ENCODE peak calls at places on chromosomes 11 and 22, in five cellular contexts. One of them, this sample, is unnamed.

GRCh38 chr11:78449866-78450265 is 32.2 kb upstream of the GAB2 start:
- DNase-seq in HCT116: no peak
- DNase-seq in GM12878: no peak
- DNase-seq in K562: no peak
- DNase-seq in H1: no peak
- DNase-seq in this sample: no peak

GRCh38 chr11:66363805-66364535 is 7.6 kb downstream of the SLC29A2 start:
- DNase-seq in HCT116: no peak
- DNase-seq in GM12878: no peak
- DNase-seq in K562: peak; percentile 85
- DNase-seq in H1: peak; percentile 77
- DNase-seq in this sample: peak; percentile 71

GRCh38 chr11:71223081-71223405 is 29.3 kb downstream of the SHANK2 start:
- DNase-seq in HCT116: no peak
- DNase-seq in GM12878: no peak
- DNase-seq in K562: no peak
- DNase-seq in H1: no peak
- DNase-seq in this sample: no peak

GRCh38 chr11:82703226-82703625 is 30.4 kb downstream of the FAM181B start:
- DNase-seq in HCT116: no peak
- DNase-seq in GM12878: no peak
- DNase-seq in K562: no peak
- DNase-seq in H1: no peak
- DNase-seq in this sample: no peak

GRCh38 chr11:4891996-4892640 is 10.4 kb downstream of the OR51T1 start:
- DNase-seq in HCT116: no peak
- DNase-seq in GM12878: no peak
- DNase-seq in K562: peak; percentile 38
- DNase-seq in H1: no peak
- DNase-seq in this sample: no peak

GRCh38 chr11:27673979-27674663 is 26.1 kb downstream of the BDNF start:
- DNase-seq in HCT116: no peak
- DNase-seq in GM12878: no peak
- DNase-seq in K562: no peak
- DNase-seq in H1: no peak
- DNase-seq in this sample: no peak

GRCh38 chr11:125517116-125517804 is 21.2 kb upstream of the FEZ1 start:
- DNase-seq in HCT116: no peak
- DNase-seq in GM12878: no peak
- DNase-seq in K562: peak; percentile 56
- DNase-seq in H1: peak; percentile 76
- DNase-seq in this sample: peak; percentile 99

GRCh38 chr11:44915621-44916020 is 35.1 kb downstream of the TP53I11 start:
- DNase-seq in HCT116: no peak
- DNase-seq in GM12878: no peak
- DNase-seq in K562: no peak
- DNase-seq in H1: no peak
- DNase-seq in this sample: no peak

GRCh38 chr22:21754523-21755128 is 19.0 kb upstream of the YPEL1 start:
- DNase-seq in HCT116: no peak
- DNase-seq in GM12878: no peak
- DNase-seq in K562: peak; percentile 100
- DNase-seq in H1: no peak
- DNase-seq in this sample: no peak

GRCh38 chr11:88420165-88420781 is 82.7 kb upstream of the CTSC start:
- DNase-seq in HCT116: no peak
- DNase-seq in GM12878: no peak
- DNase-seq in K562: peak; percentile 72
- DNase-seq in H1: no peak
- DNase-seq in this sample: no peak

GRCh38 chr11:88424881-88425280 is 87.3 kb upstream of the CTSC start:
- DNase-seq in HCT116: no peak
- DNase-seq in GM12878: no peak
- DNase-seq in K562: no peak
- DNase-seq in H1: no peak
- DNase-seq in this sample: no peak

GRCh38 chr11:88418508-88418907 is 81.0 kb upstream of the CTSC start:
- DNase-seq in HCT116: no peak
- DNase-seq in GM12878: no peak
- DNase-seq in K562: no peak
- DNase-seq in H1: no peak
- DNase-seq in this sample: no peak

GRCh38 chr11:88421530-88421929 is 84.0 kb upstream of the CTSC start:
- DNase-seq in HCT116: no peak
- DNase-seq in GM12878: peak; percentile 31
- DNase-seq in K562: peak; percentile 86
- DNase-seq in H1: no peak
- DNase-seq in this sample: no peak
- TF ChIP-seq ZNF274 in HCT116: no peak
- TF ChIP-seq ZNF274 in GM12878: no peak
- TF ChIP-seq ZNF274 in K562: no peak
- TF ChIP-seq ZNF274 in H1: no peak
- TF ChIP-seq ZNF274 in this sample: no peak

DNA sequence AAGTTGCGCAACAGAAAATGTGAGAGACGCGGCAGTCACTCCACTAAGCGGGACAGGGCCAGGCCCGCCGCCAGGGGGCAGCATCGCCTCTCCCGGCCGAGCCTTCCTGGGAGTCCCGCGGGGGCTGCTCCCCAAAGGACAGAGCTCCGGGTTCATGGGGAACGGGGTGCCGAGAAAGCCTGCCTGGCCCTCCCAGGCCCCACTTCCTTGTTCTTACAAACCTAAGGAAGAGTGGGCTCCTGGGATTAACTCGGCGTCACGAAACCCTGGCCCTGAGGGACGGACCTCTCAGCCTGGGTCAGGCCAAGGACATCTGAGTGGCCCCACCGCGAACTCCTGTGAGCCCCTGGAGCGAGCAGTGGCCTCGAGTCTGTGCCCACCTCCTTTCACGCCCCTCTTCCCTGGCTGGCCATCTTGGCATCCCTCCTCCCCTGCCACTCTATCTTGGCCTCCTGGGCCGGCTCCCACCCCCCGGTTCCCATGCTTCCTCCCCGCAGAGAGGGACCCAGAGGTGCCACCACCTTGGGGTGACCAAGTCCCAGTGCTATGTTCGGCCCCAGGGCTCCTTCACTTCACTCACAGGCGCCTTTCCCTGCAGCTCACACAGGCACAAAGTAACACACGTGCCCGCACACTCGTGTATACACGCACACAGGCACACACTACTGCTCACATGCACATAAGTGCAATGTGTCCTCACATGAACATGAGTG is 99.9 kb upstream of the FGF3 start:
- DNase-seq in HCT116: peak; percentile 43
- DNase-seq in GM12878: no peak
- DNase-seq in K562: peak; percentile 79
- DNase-seq in H1: peak; percentile 38
- DNase-seq in this sample: peak; percentile 70
- H3K4me3 ChIP-seq in HCT116: no peak overlapping the region
- H3K4me3 ChIP-seq in GM12878: no peak overlapping the region
- H3K4me3 ChIP-seq in K562: no peak overlapping the region
- H3K4me3 ChIP-seq in H1: no peak overlapping the region
- H3K4me3 ChIP-seq in this sample: no peak overlapping the region

DNA sequence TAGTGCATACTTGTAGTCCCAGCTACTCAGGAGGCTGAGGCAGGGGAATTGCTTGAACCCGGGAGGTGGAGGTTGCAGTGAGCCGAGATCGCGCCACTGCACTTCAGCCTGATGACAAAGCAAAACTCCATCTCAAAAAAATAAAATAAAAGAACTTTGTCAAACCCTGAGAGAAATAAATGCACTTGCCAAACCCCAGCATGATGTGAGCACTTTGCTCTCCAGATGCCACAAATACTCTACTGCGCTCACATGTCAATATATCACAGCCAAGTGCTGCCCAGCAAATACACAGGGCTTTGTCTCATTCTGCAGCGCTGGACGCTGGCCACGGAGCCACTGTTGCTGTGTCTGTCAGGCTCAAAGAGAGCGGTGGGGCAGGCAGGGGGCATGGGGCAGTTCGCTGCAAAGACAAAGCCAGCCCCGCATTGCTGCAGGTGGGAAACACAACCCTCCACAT is 45.1 kb downstream of the AHNAK start:
- DNase-seq in HCT116: no peak
- DNase-seq in GM12878: no peak
- DNase-seq in K562: peak; percentile 30
- DNase-seq in H1: no peak
- DNase-seq in this sample: no peak
- TF ChIP-seq ZNF274 in HCT116: no peak
- TF ChIP-seq ZNF274 in GM12878: no peak
- TF ChIP-seq ZNF274 in K562: no peak
- TF ChIP-seq ZNF274 in H1: no peak
- TF ChIP-seq ZNF274 in this sample: no peak

DNA sequence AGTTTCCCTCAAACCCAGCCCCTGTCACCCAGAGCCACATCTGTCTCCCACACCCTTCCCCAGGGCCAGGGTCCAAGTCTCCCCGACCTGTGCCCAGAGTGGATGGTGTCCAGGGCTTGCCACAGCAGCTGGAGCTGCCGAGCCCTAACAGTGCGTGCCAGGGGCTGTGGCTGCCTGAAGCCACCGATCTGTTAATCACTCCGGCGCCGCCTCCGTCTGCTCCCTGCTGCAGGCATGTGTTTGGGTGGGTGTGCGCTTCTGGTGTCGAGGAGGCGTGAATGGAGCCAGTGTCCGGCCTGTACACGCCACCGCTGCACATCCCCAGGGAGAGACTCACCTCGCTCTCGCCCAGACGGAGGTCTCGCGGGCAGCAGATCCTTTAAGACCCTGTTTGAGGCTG is 26.1 kb downstream of the SHISAL1 start:
- DNase-seq in HCT116: no peak
- DNase-seq in GM12878: no peak
- DNase-seq in K562: no peak
- DNase-seq in H1: no peak
- DNase-seq in this sample: no peak
- H3K4me3 ChIP-seq in HCT116: no peak overlapping the region
- H3K4me3 ChIP-seq in GM12878: no peak overlapping the region
- H3K4me3 ChIP-seq in K562: no peak overlapping the region
- H3K4me3 ChIP-seq in H1: no peak overlapping the region
- H3K4me3 ChIP-seq in this sample: no peak overlapping the region

GRCh38 chr22:42801537-42802165 is 55.4 kb downstream of the ARFGAP3 start:
- DNase-seq in HCT116: no peak
- DNase-seq in GM12878: no peak
- DNase-seq in K562: no peak
- DNase-seq in H1: no peak
- DNase-seq in this sample: no peak

GRCh38 chr22:42803454-42803853 is 53.6 kb downstream of the ARFGAP3 start:
- DNase-seq in HCT116: no peak
- DNase-seq in GM12878: no peak
- DNase-seq in K562: no peak
- DNase-seq in H1: no peak
- DNase-seq in this sample: no peak

GRCh38 chr22:42799061-42799460 is 58.0 kb downstream of the ARFGAP3 start:
- DNase-seq in HCT116: no peak
- DNase-seq in GM12878: no peak
- DNase-seq in K562: no peak
- DNase-seq in H1: no peak
- DNase-seq in this sample: no peak

GRCh38 chr22:42799462-42800405 is 57.3 kb downstream of the ARFGAP3 start:
- DNase-seq in HCT116: no peak
- DNase-seq in GM12878: no peak
- DNase-seq in K562: peak; percentile 10
- DNase-seq in H1: no peak
- DNase-seq in this sample: no peak

DNA sequence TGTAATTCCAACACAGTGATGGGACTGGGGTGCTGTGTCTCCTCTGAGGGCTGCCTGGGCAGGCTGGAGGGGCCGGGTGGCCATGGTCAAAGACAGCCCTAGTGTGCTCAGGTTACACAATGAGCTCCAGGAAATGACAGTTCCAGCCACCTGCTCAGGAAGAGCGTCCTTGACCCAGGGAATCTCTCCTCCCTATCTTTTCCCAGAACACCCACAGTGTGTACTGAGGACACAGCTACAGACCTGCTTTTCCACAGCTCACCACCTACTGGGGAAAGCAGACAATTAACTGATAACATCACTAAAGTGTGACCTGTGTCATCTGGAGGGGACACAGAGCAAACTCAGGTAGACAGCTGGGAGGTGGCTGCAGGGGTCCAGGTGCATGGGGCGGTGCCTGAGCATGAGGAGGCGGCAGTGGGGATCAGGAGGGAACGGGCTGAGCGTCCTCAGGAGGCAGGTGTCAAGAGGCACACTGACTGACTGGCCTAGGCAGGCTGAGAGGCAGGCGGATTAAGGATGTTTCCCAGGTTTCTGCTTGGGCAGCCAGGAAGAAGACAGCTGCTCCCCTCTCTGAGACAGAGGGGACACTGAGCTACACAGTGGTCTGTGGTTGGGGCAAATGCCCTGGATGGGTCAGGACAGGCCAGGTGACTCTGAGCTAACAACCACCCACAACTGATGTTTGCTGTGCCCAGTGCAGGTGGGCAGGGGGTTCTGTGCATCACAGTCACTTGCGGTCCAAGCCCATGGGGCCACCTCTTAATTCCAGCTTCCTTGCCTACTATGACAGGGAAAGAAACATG is 56.1 kb downstream of the ARFGAP3 start:
- DNase-seq in HCT116: no peak
- DNase-seq in GM12878: no peak
- DNase-seq in K562: no peak
- DNase-seq in H1: no peak
- DNase-seq in this sample: no peak
- TF ChIP-seq ZNF274 in HCT116: no peak
- TF ChIP-seq ZNF274 in GM12878: no peak
- TF ChIP-seq ZNF274 in K562: no peak
- TF ChIP-seq ZNF274 in H1: no peak
- TF ChIP-seq ZNF274 in this sample: no peak

GRCh38 chr11:47204633-47204989 is 10.2 kb upstream of the DDB2 start:
- DNase-seq in HCT116: no peak
- DNase-seq in GM12878: no peak
- DNase-seq in K562: no peak
- DNase-seq in H1: no peak
- DNase-seq in this sample: no peak
- H3K4me3 ChIP-seq in HCT116: no peak overlapping the region
- H3K4me3 ChIP-seq in GM12878: no peak overlapping the region
- H3K4me3 ChIP-seq in K562: no peak overlapping the region
- H3K4me3 ChIP-seq in H1: no peak overlapping the region
- H3K4me3 ChIP-seq in this sample: no peak overlapping the region

GRCh38 chr11:37786214-37786755 is 1188.2 kb upstream of the RAG2 start:
- DNase-seq in HCT116: no peak
- DNase-seq in GM12878: no peak
- DNase-seq in K562: no peak
- DNase-seq in H1: no peak
- DNase-seq in this sample: no peak
- TF ChIP-seq ZNF274 in HCT116: no peak
- TF ChIP-seq ZNF274 in GM12878: no peak
- TF ChIP-seq ZNF274 in K562: no peak
- TF ChIP-seq ZNF274 in H1: no peak
- TF ChIP-seq ZNF274 in this sample: no peak

This sample was measured in NT2/D1.